ENCODE peak calls at places on chromosome 15, in five cellular contexts. One of them, this sample, is unnamed.

GRCh38 chr15:76994971-76995945 is at the start of gene PSTPIP1:
- DNase-seq in HepG2: no peak
- DNase-seq in SK-N-SH: peak; percentile 87
- DNase-seq in H1: no peak
- DNase-seq in K562: no peak
- DNase-seq in this sample: no peak

GRCh38 chr15:71207141-71207540 is 91.9 kb downstream of the THSD4 start:
- DNase-seq in HepG2: no peak
- DNase-seq in SK-N-SH: peak; percentile 32
- DNase-seq in H1: no peak
- DNase-seq in K562: no peak
- DNase-seq in this sample: no peak

GRCh38 chr15:90230071-90230494 is 3.7 kb downstream of the CIB1 start:
- DNase-seq in HepG2: no peak
- DNase-seq in SK-N-SH: no peak
- DNase-seq in H1: no peak
- DNase-seq in K562: no peak
- DNase-seq in this sample: no peak

GRCh38 chr15:70199601-70200000 is 101.9 kb upstream of the TLE3 start:
- DNase-seq in HepG2: no peak
- DNase-seq in SK-N-SH: peak; percentile 77
- DNase-seq in H1: no peak
- DNase-seq in K562: no peak
- DNase-seq in this sample: no peak

GRCh38 chr15:25796395-25796794 is 66.7 kb downstream of the ATP10A start:
- DNase-seq in HepG2: no peak
- DNase-seq in SK-N-SH: no peak
- DNase-seq in H1: no peak
- DNase-seq in K562: no peak
- DNase-seq in this sample: no peak

GRCh38 chr15:52139599-52140462 is 27.3 kb upstream of the BCL2L10 start:
- DNase-seq in HepG2: peak; percentile 60
- DNase-seq in SK-N-SH: peak; percentile 74
- DNase-seq in H1: peak; percentile 91
- DNase-seq in K562: peak; percentile 88
- DNase-seq in this sample: peak; percentile 39

GRCh38 chr15:68592054-68592453 is 13.3 kb downstream of the CORO2B start:
- DNase-seq in HepG2: no peak
- DNase-seq in SK-N-SH: no peak
- DNase-seq in H1: no peak
- DNase-seq in K562: no peak
- DNase-seq in this sample: no peak

GRCh38 chr15:77144028-77144427 is 73.1 kb upstream of the TSPAN3 start:
- DNase-seq in HepG2: no peak
- DNase-seq in SK-N-SH: no peak
- DNase-seq in H1: no peak
- DNase-seq in K562: no peak
- DNase-seq in this sample: no peak

GRCh38 chr15:85865070-85865684 is 70.5 kb upstream of the KLHL25 start:
- DNase-seq in HepG2: peak; percentile 11
- DNase-seq in SK-N-SH: peak; percentile 71
- DNase-seq in H1: peak; percentile 66
- DNase-seq in K562: peak; percentile 38
- DNase-seq in this sample: no peak

GRCh38 chr15:68298882-68299381 is 21.4 kb downstream of the FEM1B start:
- DNase-seq in HepG2: no peak
- DNase-seq in SK-N-SH: no peak
- DNase-seq in H1: no peak
- DNase-seq in K562: no peak
- DNase-seq in this sample: peak; percentile 77

GRCh38 chr15:36432162-36432561 is 147.3 kb upstream of the CDIN1 start:
- DNase-seq in HepG2: no peak
- DNase-seq in SK-N-SH: no peak
- DNase-seq in H1: no peak
- DNase-seq in K562: no peak
- DNase-seq in this sample: no peak

GRCh38 chr15:89673162-89673506 is 6.0 kb downstream of the PLIN1 start:
- DNase-seq in HepG2: peak; percentile 25
- DNase-seq in SK-N-SH: peak; percentile 81
- DNase-seq in H1: peak; percentile 85
- DNase-seq in K562: peak; percentile 77
- DNase-seq in this sample: no peak

GRCh38 chr15:52651868-52652267 is 27.3 kb downstream of the ATOSA start:
- DNase-seq in HepG2: peak; percentile 80
- DNase-seq in SK-N-SH: peak; percentile 71
- DNase-seq in H1: no peak
- DNase-seq in K562: peak; percentile 85
- DNase-seq in this sample: no peak

GRCh38 chr15:34654625-34655024 is 71.2 kb upstream of the GOLGA8B start:
- DNase-seq in HepG2: no peak
- DNase-seq in SK-N-SH: no peak
- DNase-seq in H1: no peak
- DNase-seq in K562: peak; percentile 86
- DNase-seq in this sample: no peak

GRCh38 chr15:67548862-67549651 is 6.6 kb downstream of the MAP2K5 start:
- DNase-seq in HepG2: no peak
- DNase-seq in SK-N-SH: peak; percentile 54
- DNase-seq in H1: peak; percentile 72
- DNase-seq in K562: no peak
- DNase-seq in this sample: no peak

GRCh38 chr15:59739557-59740186 is 50.6 kb upstream of the BNIP2 start:
- DNase-seq in HepG2: no peak
- DNase-seq in SK-N-SH: no peak
- DNase-seq in H1: no peak
- DNase-seq in K562: no peak
- DNase-seq in this sample: no peak

GRCh38 chr15:49645937-49646336 is 25.1 kb downstream of the DTWD1 start:
- DNase-seq in HepG2: peak; percentile 9
- DNase-seq in SK-N-SH: no peak
- DNase-seq in H1: no peak
- DNase-seq in K562: peak; percentile 4
- DNase-seq in this sample: no peak

GRCh38 chr15:70140543-70141375 is 43.0 kb upstream of the TLE3 start:
- DNase-seq in HepG2: peak; percentile 94
- DNase-seq in SK-N-SH: no peak
- DNase-seq in H1: peak; percentile 67
- DNase-seq in K562: no peak
- DNase-seq in this sample: no peak

GRCh38 chr15:85033148-85033547 is 51.5 kb downstream of the PDE8A start:
- DNase-seq in HepG2: no peak
- DNase-seq in SK-N-SH: no peak
- DNase-seq in H1: no peak
- DNase-seq in K562: no peak
- DNase-seq in this sample: no peak

GRCh38 chr15:57144448-57144847 is 226.0 kb downstream of the TCF12 start:
- DNase-seq in HepG2: no peak
- DNase-seq in SK-N-SH: no peak
- DNase-seq in H1: no peak
- DNase-seq in K562: no peak
- DNase-seq in this sample: no peak

GRCh38 chr15:41809526-41810220 is 18.2 kb upstream of the JMJD7 start:
- DNase-seq in HepG2: no peak
- DNase-seq in SK-N-SH: no peak
- DNase-seq in H1: no peak
- DNase-seq in K562: no peak
- DNase-seq in this sample: no peak

GRCh38 chr15:76274226-76274625 is 37.0 kb downstream of the ETFA start:
- DNase-seq in HepG2: no peak
- DNase-seq in SK-N-SH: no peak
- DNase-seq in H1: no peak
- DNase-seq in K562: no peak
- DNase-seq in this sample: no peak

GRCh38 chr15:98689431-98689861 is 41.1 kb downstream of the IGF1R start:
- DNase-seq in HepG2: no peak
- DNase-seq in SK-N-SH: peak; percentile 73
- DNase-seq in H1: no peak
- DNase-seq in K562: no peak
- DNase-seq in this sample: no peak

GRCh38 chr15:42141795-42142667 is 14.4 kb downstream of the PLA2G4F start:
- DNase-seq in HepG2: no peak
- DNase-seq in SK-N-SH: no peak
- DNase-seq in H1: no peak
- DNase-seq in K562: no peak
- DNase-seq in this sample: no peak

GRCh38 chr15:50257924-50258323 is 7.6 kb downstream of the HDC start:
- DNase-seq in HepG2: no peak
- DNase-seq in SK-N-SH: no peak
- DNase-seq in H1: no peak
- DNase-seq in K562: peak; percentile 19
- DNase-seq in this sample: no peak

GRCh38 chr15:72176155-72176554 is 21.4 kb downstream of the GRAMD2A start:
- DNase-seq in HepG2: no peak
- DNase-seq in SK-N-SH: no peak
- DNase-seq in H1: no peak
- DNase-seq in K562: no peak
- DNase-seq in this sample: no peak

GRCh38 chr15:29289179-29289578 is 19.6 kb upstream of the NSMCE3 start:
- DNase-seq in HepG2: no peak
- DNase-seq in SK-N-SH: no peak
- DNase-seq in H1: no peak
- DNase-seq in K562: no peak
- DNase-seq in this sample: no peak

DNA sequence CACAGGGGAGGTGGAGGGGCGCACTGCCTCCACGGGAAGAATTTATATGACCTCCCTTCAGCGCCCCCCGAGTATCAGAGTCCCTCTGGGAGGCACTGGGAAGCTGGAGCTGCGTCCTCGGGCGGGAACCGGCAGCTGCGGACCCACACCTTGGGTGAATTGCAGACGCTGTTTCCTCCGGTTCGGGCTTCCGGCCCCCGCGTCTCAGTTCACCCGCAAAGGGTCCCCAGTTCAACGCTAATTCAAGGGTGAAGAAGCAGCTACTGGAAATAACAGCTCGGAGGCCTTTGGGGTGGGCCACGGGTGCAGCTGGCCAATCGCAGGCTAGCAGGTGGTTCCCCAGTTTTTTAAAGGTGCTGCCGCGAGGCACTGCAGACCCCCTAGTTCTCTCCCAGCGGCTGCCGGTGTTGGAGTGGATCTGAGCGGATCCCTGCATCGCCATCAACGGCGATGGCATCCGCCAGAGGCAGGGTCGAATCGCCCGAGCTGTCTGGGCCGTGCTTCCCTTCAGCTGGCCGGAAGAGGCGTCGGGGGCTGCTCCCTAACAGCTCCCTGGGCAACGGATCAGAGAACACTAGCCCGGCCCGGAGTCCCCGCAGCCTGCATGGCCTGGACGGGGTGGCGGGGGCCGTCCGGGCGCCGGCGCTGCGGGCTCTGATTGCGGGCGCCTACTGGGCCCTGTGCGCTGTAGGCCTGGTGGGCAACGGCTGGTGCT is 19.4 kb upstream of the ADAMTS7 start:
- DNase-seq in HepG2: no peak
- DNase-seq in SK-N-SH: no peak
- DNase-seq in H1: peak; percentile 49
- DNase-seq in K562: no peak
- DNase-seq in this sample: no peak
- H3K9ac ChIP-seq in HepG2: no peak overlapping the region
- H3K9ac ChIP-seq in SK-N-SH: no peak overlapping the region
- H3K9ac ChIP-seq in H1: no peak overlapping the region
- H3K9ac ChIP-seq in K562: no peak overlapping the region
- H3K9ac ChIP-seq in this sample: no peak overlapping the region

DNA sequence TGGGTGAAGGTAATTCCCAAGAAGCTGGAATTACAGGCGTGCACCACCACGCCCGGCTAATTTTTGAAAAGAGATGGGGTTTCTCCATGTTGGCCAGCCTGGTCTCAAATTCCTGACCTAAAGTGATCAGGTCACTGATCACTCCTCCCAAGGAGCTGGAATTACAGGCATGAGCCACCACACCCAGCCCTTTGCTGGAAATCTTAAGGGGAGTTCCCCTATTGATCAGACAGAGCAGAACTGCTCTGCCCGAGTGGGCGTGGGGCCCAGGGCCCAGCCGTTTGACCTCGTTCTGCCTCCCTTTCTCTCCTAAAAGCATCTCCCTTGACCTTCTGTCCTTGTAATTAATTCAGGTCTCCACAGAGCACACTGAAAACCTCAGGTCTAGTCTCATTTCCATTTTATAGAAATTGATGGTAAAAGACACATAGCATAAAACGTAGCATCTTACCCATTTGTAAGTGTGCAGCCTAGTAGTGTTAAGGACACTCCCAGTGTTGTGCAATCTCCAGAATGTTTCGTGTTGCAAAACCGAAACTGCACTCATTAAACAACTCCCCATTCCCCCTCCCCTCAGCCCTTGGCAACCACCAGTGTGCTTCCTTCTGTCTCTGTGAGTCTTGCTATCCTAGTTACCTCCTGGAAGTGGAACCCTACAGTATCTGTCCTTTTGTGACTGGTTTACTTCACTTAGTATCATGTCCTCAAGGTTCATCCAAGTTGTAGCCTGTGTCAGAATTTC is 89.3 kb downstream of the SLCO3A1 start:
- DNase-seq in HepG2: peak; percentile 27
- DNase-seq in SK-N-SH: no peak
- DNase-seq in H1: no peak
- DNase-seq in K562: no peak
- DNase-seq in this sample: no peak
- TF ChIP-seq EP300 in HepG2: no peak
- TF ChIP-seq EP300 in SK-N-SH: no peak
- TF ChIP-seq EP300 in H1: no peak
- TF ChIP-seq EP300 in K562: no peak
- TF ChIP-seq EP300 in this sample: no peak

GRCh38 chr15:88636654-88637053 is 2.2 kb upstream of the ISG20 start:
- DNase-seq in HepG2: no peak
- DNase-seq in SK-N-SH: no peak
- DNase-seq in H1: no peak
- DNase-seq in K562: no peak
- DNase-seq in this sample: no peak
- H3K9ac ChIP-seq in HepG2: no peak overlapping the region
- H3K9ac ChIP-seq in SK-N-SH: no peak overlapping the region
- H3K9ac ChIP-seq in H1: no peak overlapping the region
- H3K9ac ChIP-seq in K562: peak overlapping the region; percentile 17
- H3K9ac ChIP-seq in this sample: no peak overlapping the region

DNA sequence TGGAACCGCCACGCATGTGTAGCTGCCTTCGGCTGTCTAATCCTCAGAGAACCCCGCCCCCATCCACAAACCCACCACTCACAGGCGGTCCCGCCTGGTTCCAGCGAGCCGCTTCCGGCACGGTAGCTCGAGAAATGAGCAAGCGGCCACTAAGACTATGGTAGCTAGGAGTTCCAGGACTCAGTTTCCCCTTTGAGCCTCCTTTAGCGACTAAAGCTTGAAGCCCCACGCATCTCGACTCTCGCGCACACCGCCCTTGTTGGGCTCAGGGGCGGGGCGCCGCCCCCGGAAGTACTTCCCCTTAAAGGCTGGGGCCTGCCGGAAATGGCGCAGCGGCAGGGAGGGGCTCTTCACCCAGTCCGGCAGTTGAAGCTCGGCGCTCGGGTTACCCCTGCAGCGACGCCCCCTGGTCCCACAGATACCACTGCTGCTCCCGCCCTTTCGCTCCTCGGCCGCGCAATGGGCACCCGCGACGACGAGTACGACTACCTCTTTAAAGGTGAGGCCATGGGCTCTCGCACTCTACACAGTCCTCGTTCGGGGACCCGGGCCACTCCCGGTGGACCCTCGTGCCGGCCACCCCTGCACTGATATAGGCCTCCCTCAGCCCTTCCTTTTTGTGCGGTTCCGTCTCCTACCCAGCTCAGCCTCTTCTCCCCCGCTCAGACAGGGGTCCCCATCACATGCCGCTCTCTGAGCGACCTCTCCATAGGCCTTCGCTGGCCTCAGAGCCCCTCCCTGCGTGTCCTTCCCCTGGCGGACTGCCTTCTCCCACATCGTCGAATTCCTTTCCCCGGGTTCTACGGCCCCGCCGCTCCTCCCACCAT is at the start of gene RAB11A:
- DNase-seq in HepG2: peak; percentile 93
- DNase-seq in SK-N-SH: peak; percentile 95
- DNase-seq in H1: peak; percentile 97
- DNase-seq in K562: peak; percentile 98
- DNase-seq in this sample: peak; percentile 85
- TF ChIP-seq EP300 in HepG2: peak; percentile 17
- TF ChIP-seq EP300 in SK-N-SH: peak; percentile 22
- TF ChIP-seq EP300 in H1: no peak
- TF ChIP-seq EP300 in K562: peak; percentile 18
- TF ChIP-seq EP300 in this sample: no peak

This sample was measured in GM12878.